ENCODE peak calls at places on chromosomes 1 and 21, in ten cellular contexts. F is kidney epithelial cell, G is fibroblast of pulmonary artery, U is foreskin fibroblast, C is astrocyte, P is lower lobe of right lung, H is fibroblast of villous mesenchyme, S is spleen, D is breast epithelium, T is cardiac fibroblast. V is an unnamed sample.

GRCh38 chr1:112836642-112837041 is 119.4 kb downstream of the SLC16A1 start:
- DNase-seq in U (no peak), G (no peak), T (no peak), H (no peak), D (no peak), P (no peak), F (no peak), C (no peak), S (no peak), V (no peak)

GRCh38 chr1:241702436-241702835 is 50.4 kb downstream of the WDR64 start:
- DNase-seq in U (peak; percentile 53), S (no peak), D (no peak), C (peak; percentile 18), T (peak; percentile 70), H (peak; percentile 49), G (no peak), F (no peak), P (no peak), V (no peak)

GRCh38 chr1:45887156-45887842 is 83.9 kb downstream of the MAST2 start:
- DNase-seq in D (no peak), U (no peak), T (no peak), G (no peak), C (no peak), S (no peak), H (no peak), P (no peak), F (no peak), V (no peak)

GRCh38 chr1:100941098-100941527 is 45.2 kb downstream of the SLC30A7 start:
- DNase-seq in T (no peak), P (no peak), U (no peak), G (no peak), H (no peak), S (no peak), F (no peak), C (no peak), D (no peak), V (no peak)

GRCh38 chr1:215704089-215704860 is 137.2 kb downstream of the KCTD3 start:
- DNase-seq in P (no peak), F (no peak), S (no peak), C (no peak), D (no peak), G (peak; percentile 26), H (no peak), T (peak; percentile 34), U (no peak), V (no peak)

GRCh38 chr1:244841274-244841927 is 5.9 kb downstream of the COX20 start:
- DNase-seq in G (no peak), T (no peak), P (no peak), D (no peak), U (no peak), S (no peak), H (no peak), C (no peak), F (no peak), V (no peak)

GRCh38 chr1:98278055-98278454 is 357.2 kb upstream of the DPYD start:
- DNase-seq in S (no peak), D (no peak), C (no peak), U (no peak), T (no peak), F (no peak), P (no peak), G (no peak), H (no peak), V (no peak)

GRCh38 chr1:110161822-110162221 is 11.5 kb downstream of the SLC6A17 start:
- DNase-seq in C (no peak), F (no peak), D (no peak), P (no peak), H (no peak), G (no peak), T (no peak), S (no peak), U (no peak), V (no peak)

GRCh38 chr1:47172782-47173181 is 17.1 kb downstream of the PDZK1IP1 start:
- DNase-seq in C (no peak), G (no peak), S (no peak), D (no peak), P (no peak), F (no peak), U (no peak), T (no peak), H (no peak), V (no peak)

GRCh38 chr1:37147397-37147831 is 113.1 kb upstream of the GRIK3 start:
- DNase-seq in C (no peak), D (no peak), P (no peak), G (no peak), H (no peak), U (no peak), T (no peak), F (no peak), S (no peak), V (no peak)

GRCh38 chr1:19087017-19087736 is 122.9 kb downstream of the UBR4 start:
- DNase-seq in T (no peak), U (no peak), G (no peak), C (no peak), P (no peak), H (no peak), S (no peak), D (no peak), F (no peak), V (no peak)

GRCh38 chr21:39388038-39388810 is 39.3 kb upstream of the HMGN1 start:
- DNase-seq in T (peak; percentile 85), D (peak; percentile 81), C (peak; percentile 54), P (peak; percentile 95), U (peak; percentile 74), G (peak; percentile 84), F (no peak), H (peak; percentile 86), S (peak; percentile 99), V (no peak)
- TF ChIP-seq CTCF in T (peak; percentile 89), D (peak; percentile 85), C (peak; percentile 57), P (peak; percentile 97), U (peak; percentile 85), G (peak; percentile 78), F (peak; percentile 95), H (peak; percentile 88), S (peak; percentile 94), V (peak; percentile 93)

GRCh38 chr1:31931241-31932225 is 6.6 kb downstream of the PTP4A2 start:
- DNase-seq in S (no peak), F (no peak), G (peak; percentile 64), C (peak; percentile 62), T (peak; percentile 73), P (no peak), H (peak; percentile 51), U (peak; percentile 39), D (no peak), V (no peak)
- H3K4me3 ChIP-seq in S (peak overlapping the region; percentile 89), F (no peak overlapping the region), G (peak overlapping the region; percentile 27), C (no peak overlapping the region), T (no peak overlapping the region), P (peak overlapping the region; percentile 1), H (no peak overlapping the region), U (no peak overlapping the region), D (no peak overlapping the region), V (peak overlapping the region; percentile 10)

DNA sequence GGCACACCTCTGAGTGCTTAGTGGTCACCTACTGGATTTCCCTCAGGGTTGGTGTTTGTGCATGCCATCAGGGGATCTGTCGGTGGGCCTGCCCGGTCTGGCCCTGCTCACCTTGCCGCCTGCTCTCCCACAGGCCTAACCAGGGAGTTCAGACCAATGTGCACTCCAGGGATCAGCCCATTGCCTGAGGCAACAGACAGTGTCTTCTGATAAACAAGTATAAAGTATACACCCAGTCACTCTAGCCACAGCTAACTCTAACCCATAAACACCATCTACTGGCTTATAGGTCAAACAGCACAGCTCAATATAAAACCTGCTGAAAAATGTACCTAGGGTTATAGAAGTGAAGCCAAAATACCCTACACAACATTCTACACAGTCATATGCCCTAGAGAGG is 1300.0 kb downstream of the PLA2G4A start:
- DNase-seq in H (peak; percentile 25), S (peak; percentile 51), G (peak; percentile 31), F (no peak), C (no peak), U (peak; percentile 29), T (peak; percentile 3), P (no peak), D (no peak), V (peak; percentile 77)
- TF ChIP-seq CTCF in H (peak; percentile 37), S (no peak), G (peak; percentile 20), F (no peak), C (no peak), U (peak; percentile 30), T (no peak), P (no peak), D (no peak), V (peak; percentile 53)

GRCh38 chr1:225355863-225356262 is 72.0 kb downstream of the LBR start:
- DNase-seq in T (no peak), H (no peak), D (no peak), S (no peak), U (no peak), C (no peak), P (no peak), G (no peak), F (no peak), V (no peak)
- H3K4me3 ChIP-seq in T (no peak overlapping the region), H (no peak overlapping the region), D (no peak overlapping the region), S (no peak overlapping the region), U (no peak overlapping the region), C (no peak overlapping the region), P (no peak overlapping the region), G (no peak overlapping the region), F (no peak overlapping the region), V (no peak overlapping the region)

GRCh38 chr1:29912413-29912812 is 676.1 kb downstream of the PTPRU start:
- DNase-seq in C (peak; percentile 14), G (peak; percentile 45), D (no peak), U (peak; percentile 12), P (no peak), T (peak; percentile 15), H (peak; percentile 38), S (no peak), F (no peak), V (no peak)
- TF ChIP-seq CTCF in C (peak; percentile 39), G (peak; percentile 36), D (no peak), U (peak; percentile 48), P (peak; percentile 20), T (peak; percentile 4), H (peak; percentile 36), S (no peak), F (peak; percentile 44), V (peak; percentile 39)

GRCh38 chr1:231332761-231333160 is 4.9 kb downstream of the EXOC8 start:
- DNase-seq in F (no peak), S (no peak), D (no peak), P (no peak), U (no peak), T (no peak), H (no peak), C (no peak), G (no peak), V (no peak)
- H3K4me3 ChIP-seq in F (no peak overlapping the region), S (no peak overlapping the region), D (no peak overlapping the region), P (peak overlapping the region; percentile 90), U (no peak overlapping the region), T (no peak overlapping the region), H (peak overlapping the region; percentile 98), C (peak overlapping the region; percentile 20), G (no peak overlapping the region), V (no peak overlapping the region)

GRCh38 chr1:209845405-209845725 is 17.6 kb downstream of the UTP25 start:
- DNase-seq in H (no peak), F (no peak), C (no peak), S (no peak), T (no peak), U (no peak), D (no peak), P (no peak), G (no peak), V (no peak)
- TF ChIP-seq CTCF in H (no peak), F (no peak), C (no peak), S (no peak), T (no peak), U (no peak), D (no peak), P (no peak), G (no peak), V (no peak)

GRCh38 chr1:180631197-180631765 is 541 bp upstream of the XPR1 start:
- DNase-seq in F (no peak), U (no peak), T (no peak), G (no peak), P (no peak), H (no peak), S (peak; percentile 76), C (no peak), D (no peak), V (no peak)
- H3K4me3 ChIP-seq in F (no peak overlapping the region), U (no peak overlapping the region), T (no peak overlapping the region), G (no peak overlapping the region), P (no peak overlapping the region), H (no peak overlapping the region), S (peak overlapping the region; percentile 95), C (no peak overlapping the region), D (peak overlapping the region; percentile 95), V (no peak overlapping the region)